ENCODE peak calls at places on chromosomes 6 and 20, in eight cellular contexts. R is AG10803; P is left ventricle myocardium inferior; Y is GM12865; Z is HAP-1; D is RCC 7860; X is astrocyte of the spinal cord; Q is stimulated activated effector memory CD8-positive, alpha-beta T cell treated with anti-CD3 and anti-CD28 coated beads, Interleukin-12 subunit alpha, Interleukin-12 subunit beta, amount 100 ng/mL, for 72 hours. A is an unnamed sample.
A peak's percentile ranks its signal among the peaks of the same experiment; 100 is the strongest.

GRCh38 chr6:137241481-137242011 is 22.4 kb upstream of the IFNGR1 start:
- DNase-seq in R (peak; percentile 53), P (no peak), Y (no peak), Z (no peak), D (no peak), X (peak; percentile 77), Q (no peak), A (no peak)

GRCh38 chr6:153096031-153096430 is 35.1 kb downstream of the RGS17 start:
- DNase-seq in R (no peak), P (no peak), Y (no peak), Z (no peak), D (no peak), X (peak; percentile 14), Q (no peak), A (no peak)

GRCh38 chr6:88402909-88403308 is 236.8 kb upstream of the CNR1 start:
- DNase-seq in R (no peak), P (no peak), Y (no peak), Z (no peak), D (no peak), X (no peak), Q (no peak), A (no peak)

GRCh38 chr6:47357827-47358226 is 48.1 kb upstream of the TNFRSF21 start:
- DNase-seq in R (no peak), P (no peak), Y (peak; percentile 51), Z (no peak), D (no peak), X (no peak), Q (no peak), A (no peak)

GRCh38 chr6:29916741-29917140 is 25.6 kb upstream of the HLA-A start:
- DNase-seq in R (no peak), P (no peak), Y (no peak), Z (no peak), D (no peak), X (no peak), Q (no peak), A (no peak)

GRCh38 chr6:110331816-110332215 is 26.3 kb downstream of the METTL24 start:
- DNase-seq in R (no peak), P (no peak), Y (no peak), Z (no peak), D (no peak), X (no peak), Q (no peak), A (no peak)

GRCh38 chr20:9689041-9689440 is 149.8 kb downstream of the PAK5 start:
- DNase-seq in R (no peak), P (no peak), Y (no peak), Z (no peak), D (no peak), X (no peak), Q (no peak), A (no peak)

GRCh38 chr6:42315991-42316378 is 98.3 kb upstream of the MRPS10 start:
- DNase-seq in R (peak; percentile 95), P (no peak), Y (peak; percentile 56), Z (no peak), D (peak; percentile 91), X (peak; percentile 97), Q (no peak), A (no peak)